ENCODE peak calls at places on chromosomes 5 and 9, in four cellular contexts. S is neural crest cell, Q is left lung, J is KBM-7. G is an unnamed sample.
A peak's percentile ranks its signal among the peaks of the same experiment; 100 is the strongest.

GRCh38 chr9:129952337-129952736 is 90.7 kb downstream of the FNBP1 start:
- DNase-seq in J (no peak), Q (no peak), S (no peak), G (no peak)

GRCh38 chr5:78797945-78798731 is 149.6 kb upstream of the LHFPL2 start:
- DNase-seq in S (no peak), Q (no peak), J (no peak), G (no peak)

GRCh38 chr9:124500028-124500795 is 7.0 kb downstream of the NR5A1 start:
- DNase-seq in S (no peak), Q (no peak), J (no peak), G (no peak)

GRCh38 chr9:1996156-1996555 is 19.0 kb upstream of the SMARCA2 start:
- DNase-seq in J (no peak), Q (no peak), S (no peak), G (no peak)

GRCh38 chr9:79896390-79896789 is 324.6 kb downstream of the TLE4 start:
- DNase-seq in Q (no peak), S (no peak), J (no peak), G (no peak)

GRCh38 chr5:172854451-172854871 is 20.4 kb downstream of the ERGIC1 start:
- DNase-seq in S (no peak), J (no peak), Q (peak; percentile 64), G (no peak)

GRCh38 chr9:96612105-96612965 is 7.3 kb downstream of the CDC14B start:
- DNase-seq in J (no peak), S (peak; percentile 14), Q (no peak), G (no peak)

GRCh38 chr5:178338750-178339144 is 106.1 kb upstream of the PHYKPL start:
- DNase-seq in J (no peak), Q (no peak), S (no peak), G (no peak)

GRCh38 chr9:38087934-38088925 is 19.2 kb upstream of the SHB start:
- DNase-seq in J (peak; percentile 54), Q (peak; percentile 69), S (peak; percentile 88), G (peak; percentile 87)

GRCh38 chr5:110478899-110479298 is 247.6 kb downstream of the TMEM232 start:
- DNase-seq in S (no peak), J (peak; percentile 69), Q (no peak), G (no peak)

GRCh38 chr9:37117956-37118355 is 2.4 kb upstream of the ZCCHC7 start:
- DNase-seq in S (no peak), J (no peak), Q (no peak), G (no peak)

GRCh38 chr5:57841671-57842375 is 359.2 kb upstream of the ACTBL2 start:
- DNase-seq in J (no peak), Q (no peak), S (no peak), G (no peak)

GRCh38 chr5:140794594-140795258 is at the start of gene PCDHA2:
- DNase-seq in Q (no peak), S (no peak), J (peak; percentile 6), G (peak; percentile 50)

GRCh38 chr9:129610193-129610472 is 10.8 kb downstream of the C9orf50 start:
- DNase-seq in S (no peak), J (no peak), Q (no peak), G (no peak)

GRCh38 chr9:92709240-92709639 is 39.3 kb upstream of the IPPK start:
- DNase-seq in J (no peak), S (no peak), Q (no peak), G (no peak)